ENCODE peak calls at places on chromosomes 13 and 19, in five cellular contexts. One of them, this sample, is unnamed.

GRCh38 chr13:103794526-103794925 is 728.3 kb upstream of the SLC10A2 start:
- DNase-seq in heart right ventricle: no peak
- DNase-seq in thoracic aorta: no peak
- DNase-seq in CD4-positive, alpha-beta memory T cell: no peak
- DNase-seq in tibial artery: no peak
- DNase-seq in this sample: no peak

GRCh38 chr19:44401108-44401786 is at the start of gene ZNF285:
- DNase-seq in heart right ventricle: peak
- DNase-seq in CD4-positive, alpha-beta memory T cell: peak
- DNase-seq in tibial artery: peak
- DNase-seq in thoracic aorta: peak
- DNase-seq in this sample: peak

GRCh38 chr13:86581711-86582110 is 782.5 kb upstream of the SLITRK6 start:
- DNase-seq in CD4-positive, alpha-beta memory T cell: no peak
- DNase-seq in heart right ventricle: no peak
- DNase-seq in tibial artery: no peak
- DNase-seq in thoracic aorta: no peak
- DNase-seq in this sample: no peak

GRCh38 chr13:34412295-34412694 is 529.8 kb upstream of the NBEA start:
- DNase-seq in heart right ventricle: no peak
- DNase-seq in CD4-positive, alpha-beta memory T cell: no peak
- DNase-seq in tibial artery: no peak
- DNase-seq in thoracic aorta: no peak
- DNase-seq in this sample: no peak

GRCh38 chr13:66558511-66558910 is 671.6 kb downstream of the PCDH9 start:
- DNase-seq in tibial artery: no peak
- DNase-seq in thoracic aorta: no peak
- DNase-seq in CD4-positive, alpha-beta memory T cell: no peak
- DNase-seq in heart right ventricle: no peak
- DNase-seq in this sample: peak

GRCh38 chr19:46133101-46133627 is 8.7 kb upstream of the IGFL3 start:
- DNase-seq in thoracic aorta: no peak
- DNase-seq in CD4-positive, alpha-beta memory T cell: no peak
- DNase-seq in heart right ventricle: peak
- DNase-seq in tibial artery: peak
- DNase-seq in this sample: peak

GRCh38 chr13:27425918-27426630 is 1.7 kb downstream of the GTF3A start:
- DNase-seq in thoracic aorta: peak
- DNase-seq in CD4-positive, alpha-beta memory T cell: peak
- DNase-seq in heart right ventricle: peak
- DNase-seq in tibial artery: peak
- DNase-seq in this sample: peak

GRCh38 chr13:27960362-27961226 is 8.5 kb downstream of the CDX2 start:
- DNase-seq in CD4-positive, alpha-beta memory T cell: no peak
- DNase-seq in tibial artery: no peak
- DNase-seq in thoracic aorta: no peak
- DNase-seq in heart right ventricle: peak
- DNase-seq in this sample: peak

GRCh38 chr13:52644108-52644507 is 1.9 kb downstream of the HNRNPA1L2 start:
- DNase-seq in tibial artery: no peak
- DNase-seq in heart right ventricle: no peak
- DNase-seq in CD4-positive, alpha-beta memory T cell: no peak
- DNase-seq in thoracic aorta: no peak
- DNase-seq in this sample: no peak

GRCh38 chr19:566403-566802 is 6.0 kb upstream of the BSG start:
- DNase-seq in tibial artery: no peak
- DNase-seq in heart right ventricle: no peak
- DNase-seq in CD4-positive, alpha-beta memory T cell: no peak
- DNase-seq in thoracic aorta: no peak
- DNase-seq in this sample: no peak

GRCh38 chr13:73168226-73168992 is 109.6 kb downstream of the KLF5 start:
- DNase-seq in thoracic aorta: no peak
- DNase-seq in tibial artery: no peak
- DNase-seq in CD4-positive, alpha-beta memory T cell: no peak
- DNase-seq in heart right ventricle: no peak
- DNase-seq in this sample: no peak

GRCh38 chr13:30114586-30115256 is 192.6 kb downstream of the KATNAL1 start:
- DNase-seq in CD4-positive, alpha-beta memory T cell: peak
- DNase-seq in tibial artery: peak
- DNase-seq in thoracic aorta: peak
- DNase-seq in heart right ventricle: peak
- DNase-seq in this sample: peak

GRCh38 chr19:32421589-32422361 is 16.2 kb downstream of the DPY19L3 start:
- DNase-seq in CD4-positive, alpha-beta memory T cell: no peak
- DNase-seq in thoracic aorta: no peak
- DNase-seq in heart right ventricle: no peak
- DNase-seq in tibial artery: no peak
- DNase-seq in this sample: no peak

GRCh38 chr13:47499358-47500150 is 501.5 kb downstream of the SUCLA2 start:
- DNase-seq in tibial artery: no peak
- DNase-seq in heart right ventricle: no peak
- DNase-seq in thoracic aorta: no peak
- DNase-seq in CD4-positive, alpha-beta memory T cell: no peak
- DNase-seq in this sample: no peak

GRCh38 chr13:98746968-98747367 is 5.5 kb downstream of the SLC15A1 start:
- DNase-seq in thoracic aorta: no peak
- DNase-seq in heart right ventricle: no peak
- DNase-seq in CD4-positive, alpha-beta memory T cell: no peak
- DNase-seq in tibial artery: no peak
- DNase-seq in this sample: no peak

GRCh38 chr19:11269408-11269807 is 7.1 kb upstream of the DOCK6 start:
- DNase-seq in CD4-positive, alpha-beta memory T cell: no peak
- DNase-seq in thoracic aorta: no peak
- DNase-seq in heart right ventricle: no peak
- DNase-seq in tibial artery: no peak
- DNase-seq in this sample: no peak

GRCh38 chr13:55013051-55013450 is 1984.4 kb downstream of the OLFM4 start:
- DNase-seq in thoracic aorta: no peak
- DNase-seq in tibial artery: no peak
- DNase-seq in CD4-positive, alpha-beta memory T cell: no peak
- DNase-seq in heart right ventricle: no peak
- DNase-seq in this sample: no peak

GRCh38 chr19:43664008-43664407 is 6.0 kb downstream of the PLAUR start:
- DNase-seq in tibial artery: peak
- DNase-seq in thoracic aorta: no peak
- DNase-seq in CD4-positive, alpha-beta memory T cell: peak
- DNase-seq in heart right ventricle: peak
- DNase-seq in this sample: no peak

GRCh38 chr13:43804461-43805070 is 17.8 kb upstream of the ENOX1 start:
- DNase-seq in thoracic aorta: no peak
- DNase-seq in CD4-positive, alpha-beta memory T cell: peak
- DNase-seq in tibial artery: no peak
- DNase-seq in heart right ventricle: peak
- DNase-seq in this sample: peak

GRCh38 chr13:31166591-31166990 is 4.9 kb upstream of the HSPH1 start:
- DNase-seq in CD4-positive, alpha-beta memory T cell: no peak
- DNase-seq in thoracic aorta: no peak
- DNase-seq in tibial artery: no peak
- DNase-seq in heart right ventricle: no peak
- DNase-seq in this sample: no peak

GRCh38 chr13:61414686-61415664 is 674 bp downstream of the PCDH20 start:
- DNase-seq in CD4-positive, alpha-beta memory T cell: no peak
- DNase-seq in heart right ventricle: no peak
- DNase-seq in tibial artery: no peak
- DNase-seq in thoracic aorta: no peak
- DNase-seq in this sample: peak

GRCh38 chr19:1847684-1848398 is 442 bp downstream of the REXO1 start:
- DNase-seq in CD4-positive, alpha-beta memory T cell: no peak
- DNase-seq in tibial artery: no peak
- DNase-seq in heart right ventricle: no peak
- DNase-seq in thoracic aorta: no peak
- DNase-seq in this sample: peak

GRCh38 chr13:59112375-59112774 is 1051.4 kb downstream of the DIAPH3 start:
- DNase-seq in heart right ventricle: peak
- DNase-seq in CD4-positive, alpha-beta memory T cell: no peak
- DNase-seq in thoracic aorta: no peak
- DNase-seq in tibial artery: peak
- DNase-seq in this sample: no peak

GRCh38 chr13:80338781-80339577 is 1.9 kb downstream of the SPRY2 start:
- DNase-seq in thoracic aorta: peak
- DNase-seq in tibial artery: peak
- DNase-seq in CD4-positive, alpha-beta memory T cell: no peak
- DNase-seq in heart right ventricle: peak
- DNase-seq in this sample: peak

GRCh38 chr19:30390356-30390988 is 18.3 kb downstream of the ZNF536 start:
- DNase-seq in thoracic aorta: no peak
- DNase-seq in tibial artery: no peak
- DNase-seq in heart right ventricle: no peak
- DNase-seq in CD4-positive, alpha-beta memory T cell: no peak
- DNase-seq in this sample: no peak

GRCh38 chr13:96075953-96076543 is 13.9 kb upstream of the HS6ST3 start:
- DNase-seq in heart right ventricle: no peak
- DNase-seq in thoracic aorta: no peak
- DNase-seq in CD4-positive, alpha-beta memory T cell: no peak
- DNase-seq in tibial artery: no peak
- DNase-seq in this sample: no peak

GRCh38 chr19:54429176-54429495 is 13.9 kb downstream of the TTYH1 start:
- DNase-seq in tibial artery: no peak
- DNase-seq in thoracic aorta: no peak
- DNase-seq in CD4-positive, alpha-beta memory T cell: no peak
- DNase-seq in heart right ventricle: no peak
- DNase-seq in this sample: peak

GRCh38 chr19:54429545-54430227 is 14.4 kb downstream of the TTYH1 start:
- DNase-seq in CD4-positive, alpha-beta memory T cell: no peak
- DNase-seq in tibial artery: no peak
- DNase-seq in thoracic aorta: no peak
- DNase-seq in heart right ventricle: no peak
- DNase-seq in this sample: peak

GRCh38 chr19:54432144-54432738 is 16.8 kb upstream of the LENG8 start:
- DNase-seq in CD4-positive, alpha-beta memory T cell: no peak
- DNase-seq in heart right ventricle: no peak
- DNase-seq in thoracic aorta: no peak
- DNase-seq in tibial artery: no peak
- DNase-seq in this sample: peak

GRCh38 chr19:54430306-54431254 is 15.3 kb downstream of the TTYH1 start:
- DNase-seq in CD4-positive, alpha-beta memory T cell: peak
- DNase-seq in heart right ventricle: peak
- DNase-seq in thoracic aorta: no peak
- DNase-seq in tibial artery: no peak
- DNase-seq in this sample: peak

GRCh38 chr19:54431255-54431838 is 16.1 kb downstream of the TTYH1 start:
- DNase-seq in CD4-positive, alpha-beta memory T cell: no peak
- DNase-seq in heart right ventricle: no peak
- DNase-seq in thoracic aorta: no peak
- DNase-seq in tibial artery: no peak
- DNase-seq in this sample: no peak
- H3K4me3 ChIP-seq in CD4-positive, alpha-beta memory T cell: no peak
- H3K4me3 ChIP-seq in heart right ventricle: no peak
- H3K4me3 ChIP-seq in thoracic aorta: no peak
- H3K4me3 ChIP-seq in tibial artery: no peak
- H3K4me3 ChIP-seq in this sample: peak

GRCh38 chr19:58037927-58038687 is 4.3 kb downstream of the ZSCAN1 start:
- DNase-seq in tibial artery: no peak
- DNase-seq in CD4-positive, alpha-beta memory T cell: no peak
- DNase-seq in heart right ventricle: no peak
- DNase-seq in thoracic aorta: no peak
- DNase-seq in this sample: peak
- H3K4me3 ChIP-seq in tibial artery: no peak
- H3K4me3 ChIP-seq in CD4-positive, alpha-beta memory T cell: no peak
- H3K4me3 ChIP-seq in heart right ventricle: no peak
- H3K4me3 ChIP-seq in thoracic aorta: no peak
- H3K4me3 ChIP-seq in this sample: no peak

GRCh38 chr13:63110431-63110830 is 1694.8 kb upstream of the PCDH20 start:
- DNase-seq in heart right ventricle: no peak
- DNase-seq in CD4-positive, alpha-beta memory T cell: no peak
- DNase-seq in tibial artery: no peak
- DNase-seq in thoracic aorta: no peak
- DNase-seq in this sample: no peak
- H3K4me3 ChIP-seq in heart right ventricle: no peak
- H3K4me3 ChIP-seq in CD4-positive, alpha-beta memory T cell: no peak
- H3K4me3 ChIP-seq in tibial artery: no peak
- H3K4me3 ChIP-seq in thoracic aorta: no peak
- H3K4me3 ChIP-seq in this sample: no peak

GRCh38 chr13:113730145-113730750 is 28.8 kb upstream of the TMEM255B start:
- DNase-seq in heart right ventricle: no peak
- DNase-seq in CD4-positive, alpha-beta memory T cell: no peak
- DNase-seq in thoracic aorta: no peak
- DNase-seq in tibial artery: no peak
- DNase-seq in this sample: no peak
- H3K4me3 ChIP-seq in heart right ventricle: no peak
- H3K4me3 ChIP-seq in CD4-positive, alpha-beta memory T cell: no peak
- H3K4me3 ChIP-seq in thoracic aorta: no peak
- H3K4me3 ChIP-seq in tibial artery: no peak
- H3K4me3 ChIP-seq in this sample: no peak

DNA sequence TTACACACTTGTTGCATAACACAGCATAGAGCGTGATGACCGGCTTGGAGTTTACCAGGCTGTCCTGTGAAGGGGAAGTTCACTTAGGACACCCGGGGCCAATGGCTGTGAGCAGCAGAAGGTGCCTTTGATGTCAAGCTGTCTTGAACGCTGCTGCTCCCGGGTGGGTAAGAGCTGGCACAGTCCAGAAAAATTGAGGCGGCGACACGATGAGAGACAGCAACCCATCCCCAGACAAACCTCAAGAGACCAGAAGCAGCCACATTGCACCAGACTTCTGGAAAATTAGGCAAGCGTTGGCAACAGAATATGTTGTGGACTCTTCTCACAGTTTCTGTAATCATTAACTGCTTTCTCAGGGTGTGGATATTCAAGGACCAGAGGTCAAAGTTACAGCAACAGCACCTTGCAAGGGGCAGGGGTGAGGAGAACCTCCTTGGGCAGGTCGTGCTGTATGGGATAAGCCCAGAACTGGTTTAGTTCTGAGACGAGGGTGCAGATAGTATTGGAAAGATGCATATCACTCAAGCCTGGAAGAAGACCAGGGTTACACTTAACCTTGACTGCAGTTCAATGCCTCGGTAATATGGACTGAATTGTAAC is 10.1 kb downstream of the NFILZ start:
- DNase-seq in thoracic aorta: no peak
- DNase-seq in heart right ventricle: no peak
- DNase-seq in CD4-positive, alpha-beta memory T cell: no peak
- DNase-seq in tibial artery: peak
- DNase-seq in this sample: no peak
- H3K4me3 ChIP-seq in thoracic aorta: no peak
- H3K4me3 ChIP-seq in heart right ventricle: no peak
- H3K4me3 ChIP-seq in CD4-positive, alpha-beta memory T cell: no peak
- H3K4me3 ChIP-seq in tibial artery: no peak
- H3K4me3 ChIP-seq in this sample: no peak

This sample was measured in H7.